ENCODE peak calls at places on chromosomes 7 and 10, in five cellular contexts. I, W, U, D and L are unnamed samples. For H3K4me1, the result is how much of the 10 kb centered on the place peaks cover.

GRCh38 chr10:122126763-122127659 is 138.0 kb downstream of the TACC2 start:
- DNase-seq in U (peak), I (peak), W (no peak), D (peak), L (peak)

GRCh38 chr10:101611096-101611495 is 23.0 kb downstream of the DPCD start:
- DNase-seq in I (no peak), D (no peak), W (no peak), U (no peak), L (no peak)

GRCh38 chr10:17066000-17066399 is 63.6 kb downstream of the CUBN start:
- DNase-seq in W (no peak), U (no peak), I (no peak), D (no peak), L (no peak)

GRCh38 chr10:123897146-123897545 is 5.5 kb upstream of the CPXM2 start:
- DNase-seq in D (no peak), W (no peak), U (no peak), I (no peak), L (no peak)

GRCh38 chr10:130817046-130817624 is 494.4 kb downstream of the TCERG1L start:
- DNase-seq in I (no peak), D (no peak), U (no peak), W (no peak), L (no peak)

GRCh38 chr10:91391915-91392314 is 18.2 kb upstream of the HECTD2 start:
- DNase-seq in I (no peak), W (no peak), U (no peak), D (no peak), L (no peak)

GRCh38 chr7:2006231-2006771 is 226.4 kb downstream of the MAD1L1 start:
- DNase-seq in I (no peak), D (no peak), U (peak), W (no peak), L (peak)

GRCh38 chr7:155744931-155745683 is 67.2 kb downstream of the SHH start:
- DNase-seq in W (no peak), I (no peak), D (no peak), U (no peak), L (no peak)

GRCh38 chr7:90560730-90561129 is 35.4 kb upstream of the CDK14 start:
- DNase-seq in I (no peak), W (no peak), D (no peak), U (no peak), L (no peak)

GRCh38 chr10:86410542-86411124 is 44.0 kb upstream of the GRID1 start:
- DNase-seq in I (peak), W (no peak), D (no peak), U (no peak), L (no peak)

GRCh38 chr10:58266826-58267712 is 625 bp downstream of the IPMK start:
- DNase-seq in U (peak), W (peak), D (peak), I (peak), L (peak)

GRCh38 chr10:132187421-132188138 is 832 bp downstream of the DPYSL4 start:
- DNase-seq in D (no peak), W (no peak), I (no peak), U (no peak), L (no peak)
- H3K4me1 ChIP-seq in D (under half), W (under half), I (under half), U (under half), L (under half)

GRCh38 chr7:96685353-96685752 is 24.3 kb downstream of the SEM1 start:
- DNase-seq in I (no peak), W (no peak), D (no peak), U (no peak), L (no peak)
- H3K4me1 ChIP-seq in I (under half), W (under half), D (under half), U (under half), L (under half)

GRCh38 chr7:95318501-95318900 is 5.8 kb downstream of the PON1 start:
- DNase-seq in U (no peak), I (no peak), W (no peak), D (no peak), L (no peak)
- H3K4me1 ChIP-seq in U (under half), I (under half), W (under half), D (under half), L (under half)

GRCh38 chr7:121331574-121331973 is 2.8 kb downstream of the WNT16 start:
- DNase-seq in W (no peak), I (no peak), U (no peak), D (no peak), L (no peak)
- H3K4me1 ChIP-seq in W (under half), I (under half), U (under half), D (under half), L (under half)